ENCODE peak calls at places on chromosomes 4 and X, in six cellular contexts. Q, S, Z, T, G and C are unnamed samples.

GRCh38 chr4:54169176-54169575 is 59.9 kb upstream of the PDGFRA start:
- DNase-seq in Q (no peak), S (no peak), Z (no peak), T (no peak), G (no peak), C (no peak)

GRCh38 chr4:185276036-185276435 is 66.6 kb downstream of the SNX25 start:
- DNase-seq in Q (no peak), S (no peak), Z (no peak), T (no peak), G (no peak), C (no peak)

GRCh38 chrX:72060196-72060974 is 71.3 kb downstream of the RTL5 start:
- DNase-seq in Q (no peak), S (no peak), Z (no peak), T (no peak), G (no peak), C (no peak)

GRCh38 chr4:105666693-105667092 is 41.8 kb downstream of the INTS12 start:
- DNase-seq in Q (no peak), S (no peak), Z (no peak), T (no peak), G (no peak), C (no peak)

GRCh38 chr4:25180524-25181131 is 20.4 kb upstream of the SEPSECS start:
- DNase-seq in Q (peak; percentile 32), S (no peak), Z (no peak), T (no peak), G (no peak), C (no peak)

GRCh38 chrX:151825927-151826471 is 86.7 kb upstream of the MAGEA4 start:
- DNase-seq in Q (no peak), S (no peak), Z (no peak), T (no peak), G (no peak), C (no peak)

GRCh38 chr4:682490-683172 is 6.3 kb downstream of the SLC49A3 start:
- DNase-seq in Q (no peak), S (peak; percentile 63), Z (no peak), T (no peak), G (no peak), C (no peak)

GRCh38 chr4:151339472-151339871 is 14.1 kb upstream of the SH3D19 start:
- DNase-seq in Q (no peak), S (no peak), Z (no peak), T (no peak), G (no peak), C (no peak)

GRCh38 chr4:113840850-113841249 is 79.3 kb upstream of the CAMK2D start:
- DNase-seq in Q (no peak), S (no peak), Z (no peak), T (no peak), G (no peak), C (no peak)

GRCh38 chr4:127809173-127809800 is 27.2 kb downstream of the HSPA4L start:
- DNase-seq in Q (no peak), S (no peak), Z (no peak), T (no peak), G (no peak), C (no peak)

GRCh38 chrX:69627744-69628143 is 11.8 kb downstream of the EDA start:
- DNase-seq in Q (no peak), S (no peak), Z (no peak), T (no peak), G (no peak), C (no peak)

GRCh38 chr4:88533937-88534750 is 10.6 kb upstream of the PYURF start:
- DNase-seq in Q (no peak), S (no peak), Z (no peak), T (no peak), G (no peak), C (no peak)

GRCh38 chrX:54044877-54045328 is 630 bp upstream of the PHF8 start:
- DNase-seq in Q (no peak), S (no peak), Z (no peak), T (no peak), G (no peak), C (no peak)

GRCh38 chrX:136812286-136812685 is 31.6 kb upstream of the ARHGEF6 start:
- DNase-seq in Q (no peak), S (no peak), Z (no peak), T (no peak), G (no peak), C (no peak)

GRCh38 chrX:129006491-129006890 is 516.8 kb downstream of the SMARCA1 start:
- DNase-seq in Q (no peak), S (no peak), Z (no peak), T (no peak), G (no peak), C (no peak)

GRCh38 chrX:110136136-110136535 is 133.2 kb downstream of the TMEM164 start:
- DNase-seq in Q (no peak), S (no peak), Z (no peak), T (no peak), G (no peak), C (no peak)

GRCh38 chrX:24259544-24260240 is 54.2 kb downstream of the SUPT20HL2 start:
- DNase-seq in Q (peak; percentile 50), S (peak; percentile 74), Z (no peak), T (no peak), G (peak; percentile 30), C (no peak)

DNA sequence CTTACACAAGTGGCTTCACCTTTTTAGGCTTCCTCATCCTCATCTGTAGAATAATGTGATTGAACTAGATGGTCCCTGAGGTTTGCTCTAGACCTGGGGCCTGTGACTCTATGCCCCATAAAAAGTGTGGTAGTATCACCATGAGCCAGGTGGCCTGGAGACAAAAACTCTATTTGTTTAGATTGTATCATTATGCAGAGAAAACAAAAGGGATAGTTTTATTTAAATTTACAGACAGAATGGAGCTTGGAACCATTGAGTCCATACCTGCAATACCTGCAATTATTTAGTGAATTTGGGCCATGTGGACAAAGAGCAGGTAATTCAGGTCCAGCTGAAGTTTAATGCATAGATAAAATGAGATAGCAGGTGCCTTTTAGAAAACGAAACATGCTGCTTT is 139.5 kb upstream of the RPL34 start:
- DNase-seq in Q (no peak), S (no peak), Z (no peak), T (no peak), G (no peak), C (no peak)
- TF ChIP-seq POLR2AphosphoS5 in Q (no peak), S (no peak), Z (no peak), T (no peak), G (no peak), C (no peak)

GRCh38 chr4:146398404-146398803 is 123.3 kb downstream of the SLC10A7 start:
- DNase-seq in Q (no peak), S (no peak), Z (no peak), T (no peak), G (no peak), C (no peak)

GRCh38 chr4:146398896-146399443 is 122.8 kb downstream of the SLC10A7 start:
- DNase-seq in Q (no peak), S (no peak), Z (no peak), T (no peak), G (no peak), C (no peak)

GRCh38 chr4:146407257-146407656 is 114.5 kb downstream of the SLC10A7 start:
- DNase-seq in Q (no peak), S (no peak), Z (no peak), T (no peak), G (no peak), C (no peak)

DNA sequence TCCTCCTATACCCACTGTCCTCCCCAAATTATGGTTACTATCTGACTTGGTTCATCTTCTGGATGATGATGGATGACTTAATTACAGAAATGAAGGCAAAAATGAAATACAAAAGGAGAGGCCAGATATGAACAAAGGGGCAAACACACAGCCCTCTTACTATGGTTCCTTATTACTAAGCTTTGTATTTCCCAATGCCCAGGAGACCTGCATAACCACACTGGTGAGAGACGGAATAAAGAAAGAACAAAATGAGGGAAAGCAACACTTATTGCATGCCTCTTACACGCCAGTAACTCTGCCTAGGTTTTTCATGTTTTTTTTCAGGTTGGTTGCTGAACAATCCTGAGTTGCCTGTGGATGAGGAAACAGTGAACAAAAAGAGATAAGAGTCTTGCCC is 120.5 kb downstream of the SLC10A7 start:
- DNase-seq in Q (no peak), S (no peak), Z (no peak), T (no peak), G (no peak), C (no peak)
- TF ChIP-seq POLR2A in Q (no peak), S (no peak), Z (no peak), T (no peak), G (no peak), C (no peak)

GRCh38 chr4:177448850-177449249 is 6.6 kb upstream of the AGA start:
- DNase-seq in Q (no peak), S (no peak), Z (no peak), T (no peak), G (no peak), C (no peak)

GRCh38 chr4:177446571-177446970 is 4.3 kb upstream of the AGA start:
- DNase-seq in Q (no peak), S (no peak), Z (no peak), T (no peak), G (no peak), C (no peak)

GRCh38 chr4:177450421-177451107 is 8.3 kb upstream of the AGA start:
- DNase-seq in Q (no peak), S (no peak), Z (no peak), T (no peak), G (no peak), C (no peak)

GRCh38 chr4:177444911-177445736 is 2.9 kb upstream of the AGA start:
- DNase-seq in Q (no peak), S (no peak), Z (no peak), T (peak; percentile 63), G (no peak), C (no peak)

GRCh38 chr4:177447417-177448004 is 5.3 kb upstream of the AGA start:
- DNase-seq in Q (no peak), S (no peak), Z (no peak), T (no peak), G (no peak), C (no peak)
- TF ChIP-seq POLR2AphosphoS5 in Q (no peak), S (no peak), Z (no peak), T (no peak), G (no peak), C (no peak)

DNA sequence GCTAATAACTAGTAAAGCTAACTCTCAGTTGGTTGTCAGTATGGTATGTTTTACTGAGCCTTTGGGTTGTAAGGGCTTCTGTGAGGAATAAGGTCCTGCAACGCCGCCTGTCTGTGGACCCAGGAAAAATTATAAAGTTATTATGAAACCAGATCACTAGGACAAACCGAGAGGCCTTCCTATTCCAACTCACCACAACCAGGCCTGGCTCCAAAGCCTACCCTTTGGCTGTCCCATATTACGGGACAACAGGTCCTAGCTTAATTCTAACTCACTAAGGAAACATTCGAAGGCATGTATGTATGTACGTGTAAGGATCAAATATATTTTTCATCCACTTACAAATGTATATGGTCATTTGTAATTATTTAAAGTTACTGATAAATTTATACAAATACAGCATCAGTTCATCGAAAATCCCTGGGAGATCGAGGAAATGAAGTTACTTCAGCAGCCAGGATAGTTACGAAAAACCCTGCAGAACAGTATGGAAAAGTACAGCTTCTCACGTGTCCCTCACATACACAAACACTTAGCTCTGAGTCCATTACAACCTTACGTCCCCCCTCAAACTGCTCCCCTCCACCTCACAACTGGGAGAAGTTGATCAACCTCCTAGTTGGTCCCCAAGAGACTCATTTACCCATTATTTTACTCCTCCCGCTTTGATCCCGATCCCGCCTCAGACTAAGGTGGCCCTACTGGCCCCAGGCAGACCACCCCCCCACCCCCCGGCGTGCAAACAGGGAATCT is 1.2 kb downstream of the ANKRD17 start:
- DNase-seq in Q (peak; percentile 70), S (peak; percentile 90), Z (peak; percentile 73), T (no peak), G (peak; percentile 84), C (no peak)
- TF ChIP-seq POLR2A in Q (no peak), S (no peak), Z (no peak), T (no peak), G (no peak), C (no peak)